ENCODE peak calls at places on chromosomes 16 and 17, in five cellular contexts. F is mesendoderm; V is head of caudate nucleus; P is effector CD4-positive, alpha-beta T cell; N is AG08395. Q is an unnamed sample.

GRCh38 chr16:2428051-2428786 is 1.0 kb upstream of the CCNF start:
- DNase-seq in F (peak), V (no peak), P (no peak), N (peak), Q (no peak)

GRCh38 chr16:17026600-17027242 is 444.0 kb downstream of the XYLT1 start:
- DNase-seq in F (no peak), V (no peak), P (no peak), N (no peak), Q (peak)

GRCh38 chr16:12127244-12127643 is 150.7 kb downstream of the SNX29 start:
- DNase-seq in F (no peak), V (no peak), P (no peak), N (no peak), Q (no peak)

GRCh38 chr16:73737637-73738036 is 559.0 kb upstream of the PSMD7 start:
- DNase-seq in F (peak), V (no peak), P (no peak), N (no peak), Q (no peak)

GRCh38 chr17:13114601-13115024 is 96.8 kb upstream of the ELAC2 start:
- DNase-seq in F (peak), V (no peak), P (no peak), N (peak), Q (no peak)

GRCh38 chr16:66344533-66345145 is 21.9 kb upstream of the CDH5 start:
- DNase-seq in F (no peak), V (no peak), P (peak), N (peak), Q (peak)

GRCh38 chr16:4298761-4299522 is 16.9 kb upstream of the GLIS2 start:
- DNase-seq in F (peak), V (peak), P (no peak), N (peak), Q (no peak)

GRCh38 chr17:57372156-57372555 is 115.8 kb downstream of the MSI2 start:
- DNase-seq in F (no peak), V (no peak), P (no peak), N (no peak), Q (no peak)

GRCh38 chr17:73359987-73360410 is 48.2 kb upstream of the CDC42EP4 start:
- DNase-seq in F (peak), V (no peak), P (no peak), N (no peak), Q (no peak)

GRCh38 chr17:13153036-13153435 is 135.2 kb upstream of the ELAC2 start:
- DNase-seq in F (no peak), V (no peak), P (no peak), N (peak), Q (no peak)

GRCh38 chr17:71983828-71984227 is 137.0 kb upstream of the SOX9 start:
- DNase-seq in F (no peak), V (peak), P (no peak), N (no peak), Q (no peak)

GRCh38 chr16:55530316-55530856 is 21.5 kb downstream of the LPCAT2 start:
- DNase-seq in F (no peak), V (no peak), P (no peak), N (no peak), Q (no peak)

GRCh38 chr17:75152971-75153853 is 1.1 kb downstream of the JPT1 start:
- DNase-seq in F (peak), V (peak), P (no peak), N (peak), Q (no peak)

GRCh38 chr17:73798111-73798748 is 154.0 kb upstream of the SDK2 start:
- DNase-seq in F (no peak), V (no peak), P (no peak), N (peak), Q (no peak)

GRCh38 chr16:66484453-66485213 is 57.5 kb downstream of the BEAN1 start:
- DNase-seq in F (no peak), V (no peak), P (no peak), N (no peak), Q (no peak)

GRCh38 chr17:40490289-40490853 is 11.1 kb downstream of the TNS4 start:
- DNase-seq in F (peak), V (peak), P (no peak), N (peak), Q (no peak)

Q was measured in CD8-positive, alpha-beta T cell.